ENCODE peak calls at places on chromosome 15, in nine cellular contexts. One of them, this sample, is unnamed.

GRCh38 chr15:23565395-23566069 is at the start of gene MKRN3:
- DNase-seq in sigmoid colon: no peak
- DNase-seq in A549: peak
- DNase-seq in HepG2: peak
- DNase-seq in spleen: no peak
- DNase-seq in IMR-90: peak
- DNase-seq in esophagus squamous epithelium: no peak
- DNase-seq in suprapubic skin: no peak
- DNase-seq in transverse colon: peak
- DNase-seq in this sample: no peak

GRCh38 chr15:61798631-61799030 is 261.6 kb downstream of the VPS13C start:
- DNase-seq in sigmoid colon: no peak
- DNase-seq in A549: no peak
- DNase-seq in HepG2: no peak
- DNase-seq in spleen: no peak
- DNase-seq in IMR-90: no peak
- DNase-seq in esophagus squamous epithelium: no peak
- DNase-seq in suprapubic skin: no peak
- DNase-seq in transverse colon: no peak
- DNase-seq in this sample: no peak

GRCh38 chr15:68719676-68720075 is 101.0 kb downstream of the ANP32A start:
- DNase-seq in sigmoid colon: no peak
- DNase-seq in A549: no peak
- DNase-seq in HepG2: no peak
- DNase-seq in spleen: no peak
- DNase-seq in IMR-90: no peak
- DNase-seq in esophagus squamous epithelium: no peak
- DNase-seq in suprapubic skin: peak
- DNase-seq in transverse colon: no peak
- DNase-seq in this sample: no peak

GRCh38 chr15:83602021-83602420 is 51.9 kb upstream of the ADAMTSL3 start:
- DNase-seq in sigmoid colon: no peak
- DNase-seq in A549: no peak
- DNase-seq in HepG2: no peak
- DNase-seq in spleen: no peak
- DNase-seq in IMR-90: no peak
- DNase-seq in esophagus squamous epithelium: no peak
- DNase-seq in suprapubic skin: no peak
- DNase-seq in transverse colon: no peak
- DNase-seq in this sample: no peak

GRCh38 chr15:71167445-71168162 is 52.3 kb downstream of the THSD4 start:
- DNase-seq in sigmoid colon: no peak
- DNase-seq in A549: no peak
- DNase-seq in HepG2: no peak
- DNase-seq in spleen: no peak
- DNase-seq in IMR-90: no peak
- DNase-seq in esophagus squamous epithelium: no peak
- DNase-seq in suprapubic skin: no peak
- DNase-seq in transverse colon: no peak
- DNase-seq in this sample: no peak

GRCh38 chr15:51382787-51383186 is 41.3 kb downstream of the GLDN start:
- DNase-seq in sigmoid colon: no peak
- DNase-seq in A549: peak
- DNase-seq in HepG2: peak
- DNase-seq in spleen: no peak
- DNase-seq in IMR-90: peak
- DNase-seq in esophagus squamous epithelium: no peak
- DNase-seq in suprapubic skin: no peak
- DNase-seq in transverse colon: no peak
- DNase-seq in this sample: peak

GRCh38 chr15:28068930-28069329 is 30.2 kb downstream of the OCA2 start:
- DNase-seq in sigmoid colon: no peak
- DNase-seq in A549: no peak
- DNase-seq in HepG2: no peak
- DNase-seq in spleen: no peak
- DNase-seq in IMR-90: no peak
- DNase-seq in esophagus squamous epithelium: no peak
- DNase-seq in suprapubic skin: no peak
- DNase-seq in transverse colon: no peak
- DNase-seq in this sample: no peak

GRCh38 chr15:68637755-68638405 is 59.1 kb downstream of the CORO2B start:
- DNase-seq in sigmoid colon: peak
- DNase-seq in A549: no peak
- DNase-seq in HepG2: no peak
- DNase-seq in spleen: peak
- DNase-seq in IMR-90: peak
- DNase-seq in esophagus squamous epithelium: no peak
- DNase-seq in suprapubic skin: peak
- DNase-seq in transverse colon: peak
- DNase-seq in this sample: peak

GRCh38 chr15:33200903-33201302 is 6.4 kb upstream of the FMN1 start:
- DNase-seq in sigmoid colon: no peak
- DNase-seq in A549: no peak
- DNase-seq in HepG2: no peak
- DNase-seq in spleen: no peak
- DNase-seq in IMR-90: no peak
- DNase-seq in esophagus squamous epithelium: no peak
- DNase-seq in suprapubic skin: no peak
- DNase-seq in transverse colon: no peak
- DNase-seq in this sample: no peak

GRCh38 chr15:70045045-70045444 is 52.7 kb downstream of the TLE3 start:
- DNase-seq in sigmoid colon: no peak
- DNase-seq in A549: no peak
- DNase-seq in HepG2: no peak
- DNase-seq in spleen: no peak
- DNase-seq in IMR-90: peak
- DNase-seq in esophagus squamous epithelium: no peak
- DNase-seq in suprapubic skin: no peak
- DNase-seq in transverse colon: no peak
- DNase-seq in this sample: no peak

GRCh38 chr15:45225506-45226273 is 26.3 kb upstream of the SLC28A2 start:
- DNase-seq in sigmoid colon: no peak
- DNase-seq in A549: no peak
- DNase-seq in HepG2: peak
- DNase-seq in spleen: no peak
- DNase-seq in IMR-90: no peak
- DNase-seq in esophagus squamous epithelium: no peak
- DNase-seq in suprapubic skin: no peak
- DNase-seq in transverse colon: no peak
- DNase-seq in this sample: no peak

GRCh38 chr15:45364271-45364670 is 14.1 kb downstream of the GATM start:
- DNase-seq in sigmoid colon: no peak
- DNase-seq in A549: no peak
- DNase-seq in HepG2: no peak
- DNase-seq in spleen: no peak
- DNase-seq in IMR-90: no peak
- DNase-seq in esophagus squamous epithelium: no peak
- DNase-seq in suprapubic skin: no peak
- DNase-seq in transverse colon: no peak
- DNase-seq in this sample: no peak

GRCh38 chr15:41935566-41936020 is 36.8 kb downstream of the EHD4 start:
- DNase-seq in sigmoid colon: peak
- DNase-seq in A549: no peak
- DNase-seq in HepG2: no peak
- DNase-seq in spleen: no peak
- DNase-seq in IMR-90: no peak
- DNase-seq in esophagus squamous epithelium: no peak
- DNase-seq in suprapubic skin: peak
- DNase-seq in transverse colon: no peak
- DNase-seq in this sample: no peak

GRCh38 chr15:27866505-27867165 is 232.5 kb downstream of the OCA2 start:
- DNase-seq in sigmoid colon: no peak
- DNase-seq in A549: no peak
- DNase-seq in HepG2: no peak
- DNase-seq in spleen: no peak
- DNase-seq in IMR-90: no peak
- DNase-seq in esophagus squamous epithelium: no peak
- DNase-seq in suprapubic skin: no peak
- DNase-seq in transverse colon: no peak
- DNase-seq in this sample: no peak

GRCh38 chr15:41507820-41508290 is 5.8 kb downstream of the LTK start:
- DNase-seq in sigmoid colon: no peak
- DNase-seq in A549: no peak
- DNase-seq in HepG2: no peak
- DNase-seq in spleen: no peak
- DNase-seq in IMR-90: no peak
- DNase-seq in esophagus squamous epithelium: no peak
- DNase-seq in suprapubic skin: no peak
- DNase-seq in transverse colon: peak
- DNase-seq in this sample: no peak

GRCh38 chr15:39391230-39391629 is 189.6 kb upstream of the THBS1 start:
- DNase-seq in sigmoid colon: peak
- DNase-seq in A549: no peak
- DNase-seq in HepG2: no peak
- DNase-seq in spleen: no peak
- DNase-seq in IMR-90: no peak
- DNase-seq in esophagus squamous epithelium: no peak
- DNase-seq in suprapubic skin: peak
- DNase-seq in transverse colon: peak
- DNase-seq in this sample: no peak

DNA sequence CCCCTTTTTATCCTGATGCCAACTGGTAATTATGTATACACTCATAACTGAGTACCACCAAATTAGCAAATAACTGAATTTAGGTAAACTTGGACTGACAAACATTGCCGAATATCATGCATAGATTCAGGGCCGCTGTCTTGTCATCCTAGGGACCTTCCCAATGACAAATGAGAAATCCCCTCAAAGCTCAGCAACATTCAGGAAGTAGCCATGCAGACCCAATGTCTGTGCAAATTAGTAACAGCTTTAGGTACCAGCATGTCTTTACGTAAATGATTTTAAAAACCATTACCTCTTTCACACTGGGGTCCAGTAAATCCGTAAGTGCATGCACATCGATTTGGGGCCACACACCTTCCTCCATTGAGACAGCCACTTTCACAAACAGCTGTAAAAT is 49.5 kb downstream of the FBN1 start:
- DNase-seq in sigmoid colon: no peak
- DNase-seq in A549: no peak
- DNase-seq in HepG2: no peak
- DNase-seq in spleen: no peak
- DNase-seq in IMR-90: no peak
- DNase-seq in esophagus squamous epithelium: no peak
- DNase-seq in suprapubic skin: no peak
- DNase-seq in transverse colon: no peak
- DNase-seq in this sample: no peak
- H3K4me3 ChIP-seq in sigmoid colon: no peak
- H3K4me3 ChIP-seq in A549: no peak
- H3K4me3 ChIP-seq in HepG2: no peak
- H3K4me3 ChIP-seq in spleen: no peak
- H3K4me3 ChIP-seq in IMR-90: no peak
- H3K4me3 ChIP-seq in esophagus squamous epithelium: no peak
- H3K4me3 ChIP-seq in suprapubic skin: no peak
- H3K4me3 ChIP-seq in transverse colon: no peak
- H3K4me3 ChIP-seq in this sample: no peak

DNA sequence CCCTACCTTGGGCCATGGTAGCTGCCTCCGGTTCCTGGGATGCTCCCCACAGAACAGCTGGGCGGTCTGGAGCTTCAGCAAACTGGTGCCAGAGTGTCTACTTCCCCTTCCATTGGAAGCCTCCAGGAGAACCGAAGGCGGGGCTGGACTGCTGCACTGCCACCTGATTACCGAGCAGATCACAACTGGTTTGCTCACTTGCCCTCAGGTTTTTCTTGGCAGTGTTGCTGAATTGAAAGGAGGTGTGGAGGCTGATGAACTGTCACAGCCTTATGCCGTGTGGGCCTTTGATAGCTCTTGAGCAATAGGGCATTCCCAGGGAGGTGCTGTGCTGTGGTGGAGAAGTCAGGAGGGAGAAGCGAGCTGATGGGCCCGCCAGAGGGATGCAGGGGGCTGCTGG is at the start of gene TGM5:
- DNase-seq in sigmoid colon: no peak
- DNase-seq in A549: no peak
- DNase-seq in HepG2: no peak
- DNase-seq in spleen: no peak
- DNase-seq in IMR-90: no peak
- DNase-seq in esophagus squamous epithelium: no peak
- DNase-seq in suprapubic skin: no peak
- DNase-seq in transverse colon: peak
- DNase-seq in this sample: no peak
- TF ChIP-seq POLR2A in sigmoid colon: no peak
- TF ChIP-seq POLR2A in A549: no peak
- TF ChIP-seq POLR2A in HepG2: no peak
- TF ChIP-seq POLR2A in spleen: no peak
- TF ChIP-seq POLR2A in IMR-90: no peak
- TF ChIP-seq POLR2A in esophagus squamous epithelium: no peak
- TF ChIP-seq POLR2A in suprapubic skin: no peak
- TF ChIP-seq POLR2A in transverse colon: no peak
- TF ChIP-seq POLR2A in this sample: no peak

GRCh38 chr15:76221085-76221767 is 90.0 kb downstream of the ETFA start:
- DNase-seq in sigmoid colon: no peak
- DNase-seq in A549: no peak
- DNase-seq in HepG2: no peak
- DNase-seq in spleen: no peak
- DNase-seq in IMR-90: no peak
- DNase-seq in esophagus squamous epithelium: no peak
- DNase-seq in suprapubic skin: no peak
- DNase-seq in transverse colon: no peak
- DNase-seq in this sample: no peak
- H3K27ac ChIP-seq in sigmoid colon: no peak
- H3K27ac ChIP-seq in A549: no peak
- H3K27ac ChIP-seq in HepG2: no peak
- H3K27ac ChIP-seq in spleen: no peak
- H3K27ac ChIP-seq in IMR-90: no peak
- H3K27ac ChIP-seq in esophagus squamous epithelium: no peak
- H3K27ac ChIP-seq in suprapubic skin: no peak
- H3K27ac ChIP-seq in transverse colon: no peak
- H3K27ac ChIP-seq in this sample: no peak

GRCh38 chr15:72685301-72685924 is 569 bp downstream of the HIGD2B start:
- DNase-seq in sigmoid colon: no peak
- DNase-seq in A549: peak
- DNase-seq in HepG2: peak
- DNase-seq in spleen: no peak
- DNase-seq in IMR-90: peak
- DNase-seq in esophagus squamous epithelium: no peak
- DNase-seq in suprapubic skin: no peak
- DNase-seq in transverse colon: no peak
- DNase-seq in this sample: no peak

GRCh38 chr15:72688697-72689096 is 2.7 kb downstream of the BBS4 start:
- DNase-seq in sigmoid colon: no peak
- DNase-seq in A549: no peak
- DNase-seq in HepG2: no peak
- DNase-seq in spleen: no peak
- DNase-seq in IMR-90: no peak
- DNase-seq in esophagus squamous epithelium: no peak
- DNase-seq in suprapubic skin: no peak
- DNase-seq in transverse colon: no peak
- DNase-seq in this sample: no peak

GRCh38 chr15:72690938-72691337 is 4.9 kb downstream of the BBS4 start:
- DNase-seq in sigmoid colon: no peak
- DNase-seq in A549: no peak
- DNase-seq in HepG2: no peak
- DNase-seq in spleen: no peak
- DNase-seq in IMR-90: no peak
- DNase-seq in esophagus squamous epithelium: no peak
- DNase-seq in suprapubic skin: no peak
- DNase-seq in transverse colon: no peak
- DNase-seq in this sample: no peak

GRCh38 chr15:72682772-72683171 is 3.2 kb downstream of the HIGD2B start:
- DNase-seq in sigmoid colon: no peak
- DNase-seq in A549: no peak
- DNase-seq in HepG2: no peak
- DNase-seq in spleen: no peak
- DNase-seq in IMR-90: no peak
- DNase-seq in esophagus squamous epithelium: no peak
- DNase-seq in suprapubic skin: no peak
- DNase-seq in transverse colon: no peak
- DNase-seq in this sample: no peak

GRCh38 chr15:72685925-72686794 is at the start of the genes BBS4 and HIGD2B:
- DNase-seq in sigmoid colon: peak
- DNase-seq in A549: peak
- DNase-seq in HepG2: peak
- DNase-seq in spleen: peak
- DNase-seq in IMR-90: peak
- DNase-seq in esophagus squamous epithelium: no peak
- DNase-seq in suprapubic skin: peak
- DNase-seq in transverse colon: peak
- DNase-seq in this sample: peak
- H3K4me3 ChIP-seq in sigmoid colon: peak
- H3K4me3 ChIP-seq in A549: peak
- H3K4me3 ChIP-seq in HepG2: peak
- H3K4me3 ChIP-seq in spleen: peak
- H3K4me3 ChIP-seq in IMR-90: peak
- H3K4me3 ChIP-seq in esophagus squamous epithelium: peak
- H3K4me3 ChIP-seq in suprapubic skin: peak
- H3K4me3 ChIP-seq in transverse colon: peak
- H3K4me3 ChIP-seq in this sample: peak